ENCODE peak calls at places on chromosome 3, in six cellular contexts. X is activated T-cell treated with anti-CD3 and anti-CD28 coated beads for 1 hour; A is EL; I is left cardiac atrium; T is NAMALWA; E is CD8-positive, alpha-beta T cell. V is an unnamed sample.

GRCh38 chr3:58573638-58574037 is 3.6 kb downstream of the FAM107A start:
- DNase-seq in X (no peak), I (no peak), E (no peak), A (no peak), T (no peak), V (no peak)

GRCh38 chr3:124707667-124708066 is 22.6 kb upstream of the UMPS start:
- DNase-seq in E (no peak), I (no peak), T (no peak), A (peak; percentile 75), X (no peak), V (peak; percentile 80)

GRCh38 chr3:38628835-38629234 is 20.7 kb downstream of the SCN5A start:
- DNase-seq in I (no peak), A (no peak), E (no peak), X (no peak), T (no peak), V (no peak)

GRCh38 chr3:152961323-152961722 is 126.4 kb downstream of the P2RY1 start:
- DNase-seq in E (no peak), A (no peak), X (no peak), T (peak; percentile 58), I (no peak), V (no peak)

GRCh38 chr3:101671014-101671413 is 5.9 kb downstream of the ZBTB11 start:
- DNase-seq in A (no peak), E (no peak), T (no peak), I (no peak), X (no peak), V (no peak)

GRCh38 chr3:196968233-196969000 is at the start of gene PIGZ:
- DNase-seq in E (no peak), T (peak; percentile 34), I (peak; percentile 53), A (peak; percentile 48), X (peak; percentile 31), V (no peak)

GRCh38 chr3:42010530-42010929 is 48.6 kb upstream of the ULK4 start:
- DNase-seq in E (no peak), A (no peak), T (no peak), I (no peak), X (no peak), V (no peak)

GRCh38 chr3:38573111-38573510 is 76.4 kb downstream of the SCN5A start:
- DNase-seq in T (no peak), I (no peak), X (no peak), A (no peak), E (no peak), V (no peak)

GRCh38 chr3:177906573-177907229 is 629.5 kb upstream of the KCNMB2 start:
- DNase-seq in A (peak; percentile 62), E (no peak), T (no peak), I (no peak), X (no peak), V (peak; percentile 5)

GRCh38 chr3:192817053-192817452 is 89.7 kb upstream of the FGF12 start:
- DNase-seq in X (no peak), A (peak; percentile 77), T (no peak), I (no peak), E (no peak), V (peak; percentile 72)

GRCh38 chr3:60081381-60082095 is 1031.7 kb upstream of the CFAP20DC start:
- DNase-seq in T (peak; percentile 55), X (no peak), A (no peak), E (no peak), I (no peak), V (no peak)

GRCh38 chr3:64291345-64291744 is 66.1 kb upstream of the PRICKLE2 start:
- DNase-seq in I (peak; percentile 36), A (peak; percentile 90), X (no peak), E (no peak), T (no peak), V (peak; percentile 86)

GRCh38 chr3:129046037-129046731 is 14.4 kb upstream of the GP9 start:
- DNase-seq in I (no peak), T (no peak), A (no peak), X (no peak), E (no peak), V (no peak)

GRCh38 chr3:61560452-61561373 is 658 bp upstream of the PTPRG start:
- DNase-seq in I (peak; percentile 90), A (peak; percentile 89), E (no peak), T (peak; percentile 27), X (no peak), V (peak; percentile 76)

GRCh38 chr3:45332493-45332892 is 55.9 kb upstream of the LARS2 start:
- DNase-seq in A (no peak), I (no peak), X (no peak), E (no peak), T (no peak), V (no peak)

GRCh38 chr3:13548696-13549512 is at the start of gene FBLN2:
- DNase-seq in I (peak; percentile 74), A (peak; percentile 77), X (no peak), T (no peak), E (no peak), V (no peak)

GRCh38 chr3:179416681-179417080 is 34.6 kb downstream of the GNB4 start:
- DNase-seq in A (peak; percentile 19), E (no peak), T (no peak), X (no peak), I (no peak), V (no peak)

GRCh38 chr3:30667250-30667585 is 60.8 kb downstream of the TGFBR2 start:
- DNase-seq in T (no peak), E (no peak), A (no peak), X (no peak), I (no peak), V (no peak)

GRCh38 chr3:16053794-16054193 is 120.7 kb upstream of the GALNT15 start:
- DNase-seq in T (no peak), X (no peak), I (no peak), A (no peak), E (no peak), V (no peak)

GRCh38 chr3:115790759-115791158 is 167.4 kb downstream of the GAP43 start:
- DNase-seq in T (no peak), X (peak; percentile 22), A (peak; percentile 95), I (no peak), E (no peak), V (peak; percentile 93)

GRCh38 chr3:151837057-151837456 is 23.1 kb downstream of the AADAC start:
- DNase-seq in A (peak; percentile 80), X (no peak), T (peak; percentile 7), E (no peak), I (no peak), V (peak; percentile 61)

GRCh38 chr3:158801696-158802398 is at the start of gene MFSD1:
- DNase-seq in E (peak; percentile 84), T (peak; percentile 92), X (peak; percentile 74), I (peak; percentile 98), A (peak; percentile 95), V (peak; percentile 91)

GRCh38 chr3:124217542-124217941 is 225.6 kb upstream of the ROPN1 start:
- DNase-seq in X (no peak), I (peak; percentile 49), T (peak; percentile 46), E (no peak), A (peak; percentile 55), V (peak; percentile 49)

GRCh38 chr3:150346956-150347863 is 60.9 kb upstream of the TSC22D2 start:
- DNase-seq in E (no peak), T (no peak), X (no peak), I (no peak), A (peak; percentile 56), V (no peak)

GRCh38 chr3:4060064-4060463 is 243.1 kb upstream of the SETMAR start:
- DNase-seq in T (no peak), I (no peak), X (no peak), A (no peak), E (no peak), V (peak; percentile 2)

GRCh38 chr3:71345429-71346027 is 238.0 kb downstream of the FOXP1 start:
- DNase-seq in A (no peak), I (peak; percentile 26), X (no peak), T (no peak), E (no peak), V (no peak)

GRCh38 chr3:151384741-151385174 is at the start of gene P2RY12:
- DNase-seq in A (no peak), E (no peak), T (peak; percentile 44), I (no peak), X (no peak), V (no peak)

GRCh38 chr3:69088033-69088432 is 3.3 kb downstream of the ARL6IP5 start:
- DNase-seq in T (no peak), I (no peak), E (no peak), A (peak; percentile 49), X (no peak), V (peak; percentile 64)

GRCh38 chr3:49911124-49911420 is 7.4 kb upstream of the MST1R start:
- DNase-seq in X (no peak), E (no peak), T (no peak), I (no peak), A (no peak), V (no peak)

GRCh38 chr3:7095116-7095515 is 234.2 kb downstream of the GRM7 start:
- DNase-seq in X (no peak), E (no peak), T (no peak), I (no peak), A (no peak), V (no peak)

GRCh38 chr3:135155228-135155627 is 360.2 kb downstream of the EPHB1 start:
- DNase-seq in X (no peak), I (no peak), T (no peak), A (no peak), E (no peak), V (no peak)

V was measured in HFFc6.